ENCODE peak calls at places on chromosomes 1 and 21, in eight cellular contexts. Q, P, J, N, A, I, X and H are unnamed samples.

GRCh38 chr21:16775056-16775455 is 737.8 kb upstream of the CXADR start:
- DNase-seq in I (no peak), X (no peak), Q (peak; percentile 27), A (no peak), P (no peak), N (no peak), J (no peak), H (no peak)

GRCh38 chr1:9426291-9426711 is 113.0 kb upstream of the SLC25A33 start:
- DNase-seq in X (no peak), Q (no peak), I (no peak), P (no peak), N (no peak), J (no peak), A (no peak), H (no peak)

GRCh38 chr1:100903777-100904176 is 7.9 kb downstream of the SLC30A7 start:
- DNase-seq in I (no peak), Q (no peak), X (no peak), P (no peak), J (no peak), A (no peak), N (no peak), H (no peak)

GRCh38 chr1:6002714-6003501 is 10.7 kb upstream of the NPHP4 start:
- DNase-seq in N (peak; percentile 57), A (no peak), P (no peak), X (no peak), Q (no peak), I (no peak), J (peak; percentile 46), H (peak; percentile 71)

GRCh38 chr1:67264152-67264551 is 43.5 kb upstream of the IL12RB2 start:
- DNase-seq in P (no peak), Q (no peak), J (no peak), I (no peak), A (no peak), N (no peak), X (no peak), H (no peak)

GRCh38 chr1:211831558-211832323 is 1.2 kb upstream of the LPGAT1 start:
- DNase-seq in A (no peak), J (no peak), N (no peak), Q (no peak), I (no peak), P (no peak), X (no peak), H (no peak)

GRCh38 chr21:33663241-33663640 is 20.9 kb downstream of the ITSN1 start:
- DNase-seq in N (no peak), I (no peak), Q (no peak), A (no peak), J (no peak), P (no peak), X (no peak), H (no peak)

GRCh38 chr21:38985423-38986378 is 180.0 kb downstream of the ETS2 start:
- DNase-seq in Q (no peak), P (peak; percentile 72), J (peak; percentile 78), X (no peak), N (peak; percentile 79), A (peak; percentile 37), I (peak; percentile 83), H (peak; percentile 91)

GRCh38 chr1:160575112-160575664 is 4.1 kb downstream of the CD84 start:
- DNase-seq in J (no peak), Q (no peak), X (no peak), A (no peak), I (no peak), N (no peak), P (no peak), H (no peak)

GRCh38 chr1:205811660-205812059 is 1.3 kb downstream of the SLC41A1 start:
- DNase-seq in Q (no peak), X (peak; percentile 70), A (peak; percentile 76), I (peak; percentile 45), N (no peak), J (peak; percentile 77), P (no peak), H (no peak)

GRCh38 chr1:160407819-160408801 is 7.7 kb downstream of the VANGL2 start:
- DNase-seq in P (no peak), A (peak; percentile 31), I (no peak), Q (peak; percentile 46), N (no peak), J (no peak), X (no peak), H (no peak)

GRCh38 chr1:160340146-160340545 is 2.9 kb downstream of the COPA start:
- DNase-seq in J (no peak), N (no peak), X (no peak), P (no peak), A (no peak), Q (no peak), I (no peak), H (no peak)

GRCh38 chr1:201149400-201149799 is 4.9 kb downstream of the TMEM9 start:
- DNase-seq in N (peak; percentile 7), X (no peak), J (no peak), Q (no peak), P (no peak), I (peak; percentile 63), A (peak; percentile 32), H (no peak)

GRCh38 chr1:29488794-29489309 is 252.5 kb downstream of the PTPRU start:
- DNase-seq in P (no peak), N (no peak), A (no peak), I (no peak), Q (no peak), X (no peak), J (no peak), H (no peak)

GRCh38 chr1:183417691-183418491 is at the start of gene NMNAT2:
- DNase-seq in I (peak; percentile 55), X (no peak), Q (peak; percentile 80), P (no peak), A (no peak), N (peak; percentile 63), J (peak; percentile 50), H (peak; percentile 64)

GRCh38 chr1:93816970-93817738 is 61.9 kb downstream of the DNTTIP2 start:
- DNase-seq in J (no peak), N (no peak), Q (no peak), P (no peak), X (no peak), A (no peak), I (peak; percentile 48), H (no peak)

GRCh38 chr1:212104586-212105282 is 69.2 kb downstream of the DTL start:
- DNase-seq in P (no peak), I (peak; percentile 39), J (no peak), N (no peak), X (no peak), Q (no peak), A (no peak), H (no peak)

GRCh38 chr1:49234988-49235387 is 458.3 kb upstream of the BEND5 start:
- DNase-seq in X (no peak), Q (no peak), A (no peak), J (no peak), P (no peak), N (no peak), I (no peak), H (no peak)

GRCh38 chr1:69693921-69694320 is 126.2 kb downstream of the LRRC7 start:
- DNase-seq in X (no peak), N (no peak), J (no peak), A (no peak), I (no peak), P (no peak), Q (no peak), H (no peak)

GRCh38 chr1:3336641-3337621 is 117.5 kb upstream of the ARHGEF16 start:
- DNase-seq in J (no peak), X (no peak), Q (no peak), P (no peak), A (no peak), N (no peak), I (no peak), H (no peak)

GRCh38 chr1:3333903-3334302 is 120.6 kb upstream of the ARHGEF16 start:
- DNase-seq in X (peak; percentile 54), A (peak; percentile 82), Q (no peak), P (no peak), I (no peak), N (no peak), J (no peak), H (no peak)

GRCh38 chr1:3334366-3334765 is 120.1 kb upstream of the ARHGEF16 start:
- DNase-seq in X (no peak), I (no peak), A (no peak), N (no peak), P (no peak), J (no peak), Q (no peak), H (no peak)

GRCh38 chr1:3337798-3338724 is 116.4 kb upstream of the ARHGEF16 start:
- DNase-seq in J (no peak), X (no peak), N (no peak), I (no peak), P (no peak), Q (no peak), A (no peak), H (no peak)

GRCh38 chr1:3335754-3336640 is 118.5 kb upstream of the ARHGEF16 start:
- DNase-seq in P (no peak), J (no peak), I (no peak), Q (no peak), N (no peak), A (no peak), X (no peak), H (no peak)
- H3K27ac ChIP-seq in P (peak overlapping the region; percentile 77), J (no peak overlapping the region), I (no peak overlapping the region), Q (no peak overlapping the region), N (no peak overlapping the region), A (no peak overlapping the region), X (no peak overlapping the region), H (no peak overlapping the region)

DNA sequence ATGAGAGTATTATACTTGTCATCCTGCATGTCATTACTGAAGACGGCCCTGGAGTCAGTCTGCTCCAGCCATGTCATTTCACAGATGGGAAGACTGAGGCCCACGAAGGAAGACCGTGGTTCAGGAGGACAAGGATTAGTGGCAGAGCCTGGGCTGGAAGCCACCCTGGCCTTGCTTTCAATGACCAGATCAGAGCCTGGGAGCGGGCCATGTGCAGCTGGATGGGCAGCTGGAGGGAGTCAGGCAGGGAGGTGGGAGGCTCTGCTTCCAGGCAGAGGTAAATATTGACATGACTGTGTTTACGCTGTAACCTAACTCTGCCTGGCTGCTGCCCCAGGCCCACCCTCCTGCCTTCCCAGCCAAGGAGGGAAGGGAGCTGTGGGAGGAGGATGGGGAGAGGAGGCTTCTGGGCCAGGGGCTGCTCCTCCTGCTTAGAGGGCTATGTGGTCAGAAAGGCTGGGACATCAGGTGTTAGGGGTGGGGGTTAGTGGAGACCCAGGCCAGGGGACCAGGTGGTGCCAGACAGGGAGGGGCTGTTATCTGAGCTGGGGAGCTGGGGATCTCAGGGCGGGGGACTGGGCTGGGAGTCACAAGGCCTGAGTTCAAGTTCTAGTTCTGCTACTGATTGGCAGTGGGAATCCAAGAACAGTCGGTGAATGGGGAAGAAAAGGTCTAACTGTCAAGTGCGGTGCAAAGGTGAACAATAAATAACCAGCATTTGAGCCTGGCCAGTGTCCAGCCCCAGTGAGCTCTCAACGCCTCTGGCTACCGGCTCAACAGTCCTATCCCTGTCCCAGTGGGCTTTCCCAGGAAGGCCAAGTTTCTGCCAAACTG is 48.5 kb upstream of the ECE1 start:
- DNase-seq in Q (no peak), J (peak; percentile 94), P (peak; percentile 76), N (no peak), I (peak; percentile 83), X (peak; percentile 97), A (peak; percentile 96), H (no peak)
- TF ChIP-seq CTCF in Q (no peak), J (no peak), P (no peak), N (no peak), I (no peak), X (no peak), A (no peak), H (no peak)

GRCh38 chr1:203464226-203464625 is 11.4 kb upstream of the PRELP start:
- DNase-seq in X (no peak), J (no peak), P (no peak), Q (no peak), I (no peak), N (no peak), A (no peak), H (no peak)
- H3K4me1 ChIP-seq in X (no peaks in the 10 kb centered on the region), J (peaks cover 26% of the 10 kb centered on the region), P (peaks cover 43% of the 10 kb centered on the region), Q (peaks cover 4% of the 10 kb centered on the region), I (peaks cover 21% of the 10 kb centered on the region), N (peaks cover 22% of the 10 kb centered on the region), A (peaks cover 6% of the 10 kb centered on the region), H (no peaks in the 10 kb centered on the region)

GRCh38 chr21:45131537-45131999 is 57.2 kb downstream of the ADARB1 start:
- DNase-seq in N (no peak), I (no peak), P (no peak), A (no peak), X (no peak), J (no peak), Q (no peak), H (no peak)
- H3K27ac ChIP-seq in N (peak overlapping the region; percentile 11), I (peak overlapping the region; percentile 16), P (peak overlapping the region; percentile 92), A (no peak overlapping the region), X (no peak overlapping the region), J (peak overlapping the region; percentile 86), Q (no peak overlapping the region), H (no peak overlapping the region)